ENCODE peak calls at places on chromosomes 1 and 21, in nine cellular contexts. O, N, B, A, S, D, P, G and I are unnamed samples.

GRCh38 chr1:78840447-78841251 is 165.9 kb downstream of the ADGRL4 start:
- DNase-seq in A (no peak), B (no peak), D (no peak), N (no peak), P (peak; percentile 55), O (peak; percentile 42), G (no peak), S (peak; percentile 31), I (peak; percentile 21)

GRCh38 chr1:109530457-109531204 is 9.0 kb upstream of the GPR61 start:
- DNase-seq in A (no peak), G (no peak), S (no peak), B (no peak), N (no peak), D (no peak), O (no peak), P (no peak), I (no peak)

GRCh38 chr1:182600036-182600713 is 4.0 kb downstream of the RGS16 start:
- DNase-seq in A (no peak), B (no peak), D (no peak), S (no peak), P (no peak), O (no peak), G (no peak), N (no peak), I (no peak)

GRCh38 chr1:71222668-71223067 is 141.8 kb upstream of the ZRANB2 start:
- DNase-seq in P (no peak), N (no peak), B (no peak), S (no peak), D (no peak), O (no peak), G (no peak), A (no peak), I (no peak)

GRCh38 chr1:40868051-40868723 is 6.0 kb upstream of the CITED4 start:
- DNase-seq in P (no peak), S (peak; percentile 66), B (no peak), A (no peak), G (no peak), N (no peak), O (no peak), D (no peak), I (peak; percentile 60)

GRCh38 chr1:204493145-204493881 is 1.3 kb downstream of the PIK3C2B start:
- DNase-seq in A (no peak), P (no peak), B (peak; percentile 27), O (peak; percentile 69), N (peak; percentile 78), S (peak; percentile 75), G (peak; percentile 78), D (peak; percentile 86), I (peak; percentile 81)

GRCh38 chr1:148362141-148362929 is 120.8 kb downstream of the PPIAL4G start:
- DNase-seq in N (peak; percentile 79), D (no peak), P (no peak), O (peak; percentile 31), A (no peak), S (peak; percentile 84), G (no peak), B (no peak), I (peak; percentile 82)

GRCh38 chr1:54355931-54356679 is 50.1 kb downstream of the SSBP3 start:
- DNase-seq in G (no peak), D (no peak), A (no peak), B (peak; percentile 61), P (no peak), N (no peak), O (peak; percentile 89), S (peak; percentile 60), I (no peak)

GRCh38 chr1:1770102-1770501 is 8.2 kb downstream of the NADK start:
- DNase-seq in D (no peak), S (no peak), A (no peak), N (no peak), G (no peak), O (no peak), B (no peak), P (no peak), I (no peak)

GRCh38 chr1:47523812-47524170 is 85.9 kb downstream of the FOXD2 start:
- DNase-seq in P (no peak), N (no peak), B (no peak), A (no peak), O (no peak), G (no peak), S (no peak), D (no peak), I (no peak)

GRCh38 chr1:36735436-36735835 is 252.7 kb upstream of the CSF3R start:
- DNase-seq in A (no peak), N (no peak), B (no peak), O (no peak), P (no peak), G (no peak), S (no peak), D (peak; percentile 5), I (no peak)

GRCh38 chr1:76957961-76958360 is 90.7 kb downstream of the ST6GALNAC5 start:
- DNase-seq in A (no peak), B (no peak), N (no peak), D (no peak), P (no peak), G (no peak), O (no peak), S (no peak), I (no peak)

GRCh38 chr1:198935371-198935921 is 296.6 kb downstream of the PTPRC start:
- DNase-seq in G (peak; percentile 78), P (peak; percentile 92), S (peak; percentile 96), N (peak; percentile 81), B (peak; percentile 87), D (no peak), O (peak; percentile 86), A (peak; percentile 56), I (peak; percentile 94)

GRCh38 chr21:44089001-44089911 is 17.9 kb upstream of the PWP2 start:
- DNase-seq in P (no peak), O (no peak), A (no peak), N (no peak), B (peak; percentile 70), D (peak; percentile 41), S (peak; percentile 26), G (peak; percentile 23), I (no peak)

GRCh38 chr1:203650012-203650836 is 23.6 kb downstream of the ATP2B4 start:
- DNase-seq in B (peak; percentile 77), G (peak; percentile 34), S (peak; percentile 86), P (no peak), A (peak; percentile 62), O (peak; percentile 59), N (peak; percentile 93), D (peak; percentile 80), I (peak; percentile 91)

GRCh38 chr1:26703466-26703865 is 7.7 kb downstream of the ARID1A start:
- DNase-seq in D (no peak), O (no peak), A (no peak), P (no peak), N (no peak), S (no peak), B (no peak), G (no peak), I (no peak)
- H3K27ac ChIP-seq in D (peak overlapping the region; percentile 45), O (no peak overlapping the region), A (peak overlapping the region; percentile 99), P (no peak overlapping the region), N (no peak overlapping the region), S (no peak overlapping the region), B (no peak overlapping the region), G (no peak overlapping the region), I (no peak overlapping the region)

DNA sequence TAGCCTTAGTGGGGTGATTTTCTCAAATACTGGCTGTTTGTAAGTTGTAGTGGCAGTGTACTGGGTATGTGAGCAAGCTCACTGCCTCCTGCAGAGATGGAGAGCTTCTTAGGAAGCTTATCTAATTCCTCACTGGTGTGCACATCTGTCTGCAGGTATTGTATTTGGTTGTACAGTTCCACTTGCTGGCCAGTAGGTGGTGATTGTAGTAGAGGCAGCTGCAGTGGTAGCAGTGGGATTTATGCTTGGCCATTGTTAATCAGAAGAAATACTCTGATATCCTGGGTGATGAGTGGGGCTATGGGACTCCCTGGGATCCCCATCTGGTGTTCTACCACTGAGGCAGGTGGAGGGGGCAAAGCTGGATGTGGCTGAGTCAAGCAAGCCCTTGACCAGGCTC is 276.1 kb upstream of the SPAG17 start:
- DNase-seq in B (no peak), P (no peak), O (no peak), A (no peak), G (no peak), D (no peak), S (no peak), N (no peak), I (no peak)
- TF ChIP-seq CTCF in B (peak; percentile 45), P (no peak), O (no peak), A (no peak), G (no peak), D (no peak), S (no peak), N (peak; percentile 11), I (no peak)

GRCh38 chr1:186511761-186512637 is 51.1 kb upstream of the PDC start:
- DNase-seq in G (peak; percentile 58), A (no peak), B (peak; percentile 2), N (peak; percentile 51), O (no peak), P (no peak), S (peak; percentile 27), D (peak; percentile 42), I (no peak)
- H3K27ac ChIP-seq in G (peak overlapping the region; percentile 39), A (no peak overlapping the region), B (no peak overlapping the region), N (no peak overlapping the region), O (no peak overlapping the region), P (no peak overlapping the region), S (no peak overlapping the region), D (no peak overlapping the region), I (no peak overlapping the region)

GRCh38 chr1:42335809-42336518 is 929 bp upstream of the FOXJ3 start:
- DNase-seq in A (no peak), O (no peak), S (peak; percentile 70), P (no peak), B (no peak), D (no peak), G (peak; percentile 51), N (no peak), I (peak; percentile 64)

GRCh38 chr1:42334240-42335049 is 590 bp downstream of the FOXJ3 start:
- DNase-seq in S (peak; percentile 57), G (peak; percentile 53), O (peak; percentile 63), D (peak; percentile 72), N (no peak), B (peak; percentile 50), P (no peak), A (peak; percentile 56), I (peak; percentile 68)

GRCh38 chr1:42336978-42337377 is 1.9 kb upstream of the FOXJ3 start:
- DNase-seq in G (no peak), D (no peak), S (no peak), B (no peak), A (no peak), P (no peak), N (no peak), O (no peak), I (no peak)

GRCh38 chr1:42333662-42334239 is 1.3 kb downstream of the FOXJ3 start:
- DNase-seq in N (no peak), O (no peak), A (no peak), D (no peak), G (no peak), B (peak; percentile 10), P (no peak), S (no peak), I (no peak)

DNA sequence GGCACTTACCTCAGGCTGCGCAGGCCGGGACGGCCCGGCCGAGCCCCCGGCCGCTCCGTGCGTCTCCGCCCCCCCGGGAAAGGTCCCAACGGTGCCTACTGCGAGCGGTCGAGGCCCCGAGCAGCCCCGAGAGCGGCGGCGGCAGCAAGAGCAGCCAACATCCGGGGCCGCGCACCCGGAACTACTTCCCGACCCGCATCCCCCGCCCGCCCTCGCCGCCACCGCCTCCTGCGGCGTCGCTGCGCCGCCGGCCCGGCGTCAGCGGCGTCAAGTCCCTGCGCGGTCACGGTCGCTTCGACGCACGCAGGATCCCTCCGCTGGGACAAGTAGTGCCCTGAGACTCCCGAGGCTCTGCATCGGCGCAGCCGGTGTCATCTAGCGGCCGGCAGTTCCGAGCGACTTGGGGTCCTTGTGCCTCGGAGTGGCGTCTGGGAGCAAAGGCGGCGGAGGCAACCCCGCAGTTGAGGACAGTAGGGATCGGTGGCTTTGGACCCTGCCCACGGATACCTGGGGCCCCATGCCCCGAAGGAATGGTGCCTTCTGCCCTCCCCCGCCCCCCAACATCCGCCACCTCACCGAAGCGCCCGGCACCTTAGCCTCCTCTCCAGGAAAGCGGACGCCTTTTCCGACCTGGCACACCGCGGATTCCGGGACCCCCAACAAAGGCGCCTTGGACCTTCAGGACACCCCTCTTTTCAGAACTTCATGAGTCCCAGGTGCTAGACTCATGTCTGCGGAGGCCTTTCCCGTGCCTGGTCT is at the start of gene FOXJ3:
- DNase-seq in O (peak; percentile 98), P (peak; percentile 90), B (peak; percentile 98), A (peak; percentile 89), D (peak; percentile 94), N (peak; percentile 97), S (peak; percentile 97), G (peak; percentile 92), I (peak; percentile 91)
- TF ChIP-seq CTCF in O (no peak), P (no peak), B (no peak), A (peak; percentile 19), D (peak; percentile 19), N (no peak), S (no peak), G (no peak), I (no peak)